ENCODE peak calls at places on chromosomes 13 and 19, in five cellular contexts. One of them, this sample, is unnamed.

GRCh38 chr13:29106651-29107050 is 286.5 kb downstream of the MTUS2 start:
- DNase-seq in lung: no peak
- DNase-seq in stimulated activated CD4-positive, alpha-beta T cell treated with anti-CD3 and anti-CD28 coated beads, Interleukin-15, amount 100 ng/mL, for 48 hours: no peak
- DNase-seq in RCC 7860: no peak
- DNase-seq in frontal cortex: no peak
- DNase-seq in this sample: no peak

GRCh38 chr13:66407159-66407558 is 823.0 kb downstream of the PCDH9 start:
- DNase-seq in RCC 7860: no peak
- DNase-seq in frontal cortex: no peak
- DNase-seq in stimulated activated CD4-positive, alpha-beta T cell treated with anti-CD3 and anti-CD28 coated beads, Interleukin-15, amount 100 ng/mL, for 48 hours: no peak
- DNase-seq in lung: no peak
- DNase-seq in this sample: no peak

GRCh38 chr19:50036905-50037304 is 11.1 kb downstream of the ZNF473 start:
- DNase-seq in stimulated activated CD4-positive, alpha-beta T cell treated with anti-CD3 and anti-CD28 coated beads, Interleukin-15, amount 100 ng/mL, for 48 hours: no peak
- DNase-seq in RCC 7860: no peak
- DNase-seq in lung: no peak
- DNase-seq in frontal cortex: no peak
- DNase-seq in this sample: no peak

GRCh38 chr13:57666554-57666953 is 35.0 kb downstream of the PCDH17 start:
- DNase-seq in frontal cortex: no peak
- DNase-seq in stimulated activated CD4-positive, alpha-beta T cell treated with anti-CD3 and anti-CD28 coated beads, Interleukin-15, amount 100 ng/mL, for 48 hours: no peak
- DNase-seq in lung: no peak
- DNase-seq in RCC 7860: no peak
- DNase-seq in this sample: no peak

GRCh38 chr13:113920606-113921306 is 53.1 kb downstream of the C13orf46 start:
- DNase-seq in RCC 7860: no peak
- DNase-seq in stimulated activated CD4-positive, alpha-beta T cell treated with anti-CD3 and anti-CD28 coated beads, Interleukin-15, amount 100 ng/mL, for 48 hours: no peak
- DNase-seq in lung: no peak
- DNase-seq in frontal cortex: no peak
- DNase-seq in this sample: no peak

GRCh38 chr19:7507884-7508283 is 8.0 kb upstream of the ZNF358 start:
- DNase-seq in frontal cortex: peak
- DNase-seq in stimulated activated CD4-positive, alpha-beta T cell treated with anti-CD3 and anti-CD28 coated beads, Interleukin-15, amount 100 ng/mL, for 48 hours: no peak
- DNase-seq in lung: peak
- DNase-seq in RCC 7860: peak
- DNase-seq in this sample: no peak

GRCh38 chr13:51305558-51305957 is 33.9 kb upstream of the SERPINE3 start:
- DNase-seq in frontal cortex: no peak
- DNase-seq in lung: no peak
- DNase-seq in RCC 7860: no peak
- DNase-seq in stimulated activated CD4-positive, alpha-beta T cell treated with anti-CD3 and anti-CD28 coated beads, Interleukin-15, amount 100 ng/mL, for 48 hours: no peak
- DNase-seq in this sample: no peak

GRCh38 chr19:23263870-23264590 is 13.8 kb upstream of the ZNF724 start:
- DNase-seq in lung: no peak
- DNase-seq in stimulated activated CD4-positive, alpha-beta T cell treated with anti-CD3 and anti-CD28 coated beads, Interleukin-15, amount 100 ng/mL, for 48 hours: no peak
- DNase-seq in RCC 7860: no peak
- DNase-seq in frontal cortex: no peak
- DNase-seq in this sample: no peak

GRCh38 chr19:53132231-53132991 is at the start of gene ZNF415:
- DNase-seq in RCC 7860: peak
- DNase-seq in frontal cortex: peak
- DNase-seq in lung: peak
- DNase-seq in stimulated activated CD4-positive, alpha-beta T cell treated with anti-CD3 and anti-CD28 coated beads, Interleukin-15, amount 100 ng/mL, for 48 hours: peak
- DNase-seq in this sample: no peak

GRCh38 chr13:23755040-23755439 is 134.2 kb downstream of the MIPEP start:
- DNase-seq in lung: no peak
- DNase-seq in stimulated activated CD4-positive, alpha-beta T cell treated with anti-CD3 and anti-CD28 coated beads, Interleukin-15, amount 100 ng/mL, for 48 hours: no peak
- DNase-seq in frontal cortex: no peak
- DNase-seq in RCC 7860: no peak
- DNase-seq in this sample: no peak

GRCh38 chr19:53519431-53519830 is 18.5 kb upstream of the ZNF331 start:
- DNase-seq in frontal cortex: no peak
- DNase-seq in RCC 7860: no peak
- DNase-seq in stimulated activated CD4-positive, alpha-beta T cell treated with anti-CD3 and anti-CD28 coated beads, Interleukin-15, amount 100 ng/mL, for 48 hours: no peak
- DNase-seq in lung: no peak
- DNase-seq in this sample: no peak

GRCh38 chr13:111382877-111383276 is 62.4 kb downstream of the TEX29 start:
- DNase-seq in stimulated activated CD4-positive, alpha-beta T cell treated with anti-CD3 and anti-CD28 coated beads, Interleukin-15, amount 100 ng/mL, for 48 hours: no peak
- DNase-seq in frontal cortex: no peak
- DNase-seq in RCC 7860: no peak
- DNase-seq in lung: no peak
- DNase-seq in this sample: no peak

GRCh38 chr13:81781471-81781870 is 1440.5 kb upstream of the SPRY2 start:
- DNase-seq in lung: no peak
- DNase-seq in frontal cortex: no peak
- DNase-seq in RCC 7860: no peak
- DNase-seq in stimulated activated CD4-positive, alpha-beta T cell treated with anti-CD3 and anti-CD28 coated beads, Interleukin-15, amount 100 ng/mL, for 48 hours: no peak
- DNase-seq in this sample: no peak

GRCh38 chr13:27728271-27728670 is 64.0 kb upstream of the GSX1 start:
- DNase-seq in stimulated activated CD4-positive, alpha-beta T cell treated with anti-CD3 and anti-CD28 coated beads, Interleukin-15, amount 100 ng/mL, for 48 hours: no peak
- DNase-seq in lung: no peak
- DNase-seq in RCC 7860: no peak
- DNase-seq in frontal cortex: peak
- DNase-seq in this sample: no peak

GRCh38 chr13:23915308-23915707 is 18.0 kb upstream of the C1QTNF9B start:
- DNase-seq in stimulated activated CD4-positive, alpha-beta T cell treated with anti-CD3 and anti-CD28 coated beads, Interleukin-15, amount 100 ng/mL, for 48 hours: no peak
- DNase-seq in frontal cortex: no peak
- DNase-seq in lung: no peak
- DNase-seq in RCC 7860: no peak
- DNase-seq in this sample: no peak

GRCh38 chr19:46803555-46803954 is 15.2 kb upstream of the SLC1A5 start:
- DNase-seq in RCC 7860: no peak
- DNase-seq in frontal cortex: no peak
- DNase-seq in stimulated activated CD4-positive, alpha-beta T cell treated with anti-CD3 and anti-CD28 coated beads, Interleukin-15, amount 100 ng/mL, for 48 hours: no peak
- DNase-seq in lung: no peak
- DNase-seq in this sample: no peak

GRCh38 chr19:35379992-35380391 is 9.1 kb downstream of the GPR42 start:
- DNase-seq in frontal cortex: no peak
- DNase-seq in stimulated activated CD4-positive, alpha-beta T cell treated with anti-CD3 and anti-CD28 coated beads, Interleukin-15, amount 100 ng/mL, for 48 hours: no peak
- DNase-seq in RCC 7860: no peak
- DNase-seq in lung: no peak
- DNase-seq in this sample: no peak

GRCh38 chr13:97539651-97540230 is 105.8 kb downstream of the RAP2A start:
- DNase-seq in stimulated activated CD4-positive, alpha-beta T cell treated with anti-CD3 and anti-CD28 coated beads, Interleukin-15, amount 100 ng/mL, for 48 hours: no peak
- DNase-seq in frontal cortex: no peak
- DNase-seq in RCC 7860: no peak
- DNase-seq in lung: no peak
- DNase-seq in this sample: no peak

GRCh38 chr13:111323950-111324651 is 3.7 kb downstream of the TEX29 start:
- DNase-seq in lung: no peak
- DNase-seq in stimulated activated CD4-positive, alpha-beta T cell treated with anti-CD3 and anti-CD28 coated beads, Interleukin-15, amount 100 ng/mL, for 48 hours: no peak
- DNase-seq in frontal cortex: no peak
- DNase-seq in RCC 7860: no peak
- DNase-seq in this sample: no peak

GRCh38 chr19:13718733-13719132 is 45.6 kb upstream of the MRI1 start:
- DNase-seq in lung: no peak
- DNase-seq in stimulated activated CD4-positive, alpha-beta T cell treated with anti-CD3 and anti-CD28 coated beads, Interleukin-15, amount 100 ng/mL, for 48 hours: no peak
- DNase-seq in frontal cortex: peak
- DNase-seq in RCC 7860: peak
- DNase-seq in this sample: no peak

GRCh38 chr19:34155686-34156085 is 16.6 kb upstream of the LSM14A start:
- DNase-seq in frontal cortex: no peak
- DNase-seq in RCC 7860: no peak
- DNase-seq in lung: no peak
- DNase-seq in stimulated activated CD4-positive, alpha-beta T cell treated with anti-CD3 and anti-CD28 coated beads, Interleukin-15, amount 100 ng/mL, for 48 hours: no peak
- DNase-seq in this sample: no peak

GRCh38 chr19:41746593-41747227 is 8.6 kb upstream of the CEACAM6 start:
- DNase-seq in frontal cortex: peak
- DNase-seq in lung: peak
- DNase-seq in stimulated activated CD4-positive, alpha-beta T cell treated with anti-CD3 and anti-CD28 coated beads, Interleukin-15, amount 100 ng/mL, for 48 hours: peak
- DNase-seq in RCC 7860: no peak
- DNase-seq in this sample: no peak

GRCh38 chr13:73803997-73804396 is 330.2 kb downstream of the KLF12 start:
- DNase-seq in frontal cortex: no peak
- DNase-seq in RCC 7860: peak
- DNase-seq in lung: no peak
- DNase-seq in stimulated activated CD4-positive, alpha-beta T cell treated with anti-CD3 and anti-CD28 coated beads, Interleukin-15, amount 100 ng/mL, for 48 hours: no peak
- DNase-seq in this sample: no peak

GRCh38 chr13:27455331-27455855 is 5.0 kb upstream of the MTIF3 start:
- DNase-seq in frontal cortex: no peak
- DNase-seq in RCC 7860: no peak
- DNase-seq in stimulated activated CD4-positive, alpha-beta T cell treated with anti-CD3 and anti-CD28 coated beads, Interleukin-15, amount 100 ng/mL, for 48 hours: no peak
- DNase-seq in lung: no peak
- DNase-seq in this sample: no peak

GRCh38 chr19:30450945-30451344 is 78.8 kb downstream of the ZNF536 start:
- DNase-seq in stimulated activated CD4-positive, alpha-beta T cell treated with anti-CD3 and anti-CD28 coated beads, Interleukin-15, amount 100 ng/mL, for 48 hours: no peak
- DNase-seq in lung: no peak
- DNase-seq in frontal cortex: peak
- DNase-seq in RCC 7860: no peak
- DNase-seq in this sample: no peak

GRCh38 chr19:7505682-7506384 is 10.1 kb upstream of the ZNF358 start:
- DNase-seq in frontal cortex: peak
- DNase-seq in stimulated activated CD4-positive, alpha-beta T cell treated with anti-CD3 and anti-CD28 coated beads, Interleukin-15, amount 100 ng/mL, for 48 hours: no peak
- DNase-seq in RCC 7860: no peak
- DNase-seq in lung: no peak
- DNase-seq in this sample: no peak

GRCh38 chr13:101013245-101013644 is 338.6 kb upstream of the TMTC4 start:
- DNase-seq in frontal cortex: no peak
- DNase-seq in RCC 7860: no peak
- DNase-seq in lung: no peak
- DNase-seq in stimulated activated CD4-positive, alpha-beta T cell treated with anti-CD3 and anti-CD28 coated beads, Interleukin-15, amount 100 ng/mL, for 48 hours: no peak
- DNase-seq in this sample: no peak

GRCh38 chr13:30022256-30022655 is 171.8 kb upstream of the UBL3 start:
- DNase-seq in stimulated activated CD4-positive, alpha-beta T cell treated with anti-CD3 and anti-CD28 coated beads, Interleukin-15, amount 100 ng/mL, for 48 hours: no peak
- DNase-seq in lung: no peak
- DNase-seq in RCC 7860: no peak
- DNase-seq in frontal cortex: no peak
- DNase-seq in this sample: no peak

GRCh38 chr19:996051-996838 is 4.0 kb upstream of the GRIN3B start:
- DNase-seq in RCC 7860: peak
- DNase-seq in stimulated activated CD4-positive, alpha-beta T cell treated with anti-CD3 and anti-CD28 coated beads, Interleukin-15, amount 100 ng/mL, for 48 hours: peak
- DNase-seq in frontal cortex: peak
- DNase-seq in lung: no peak
- DNase-seq in this sample: no peak

GRCh38 chr13:106088094-106088493 is 447.4 kb downstream of the EFNB2 start:
- DNase-seq in RCC 7860: peak
- DNase-seq in frontal cortex: no peak
- DNase-seq in lung: no peak
- DNase-seq in stimulated activated CD4-positive, alpha-beta T cell treated with anti-CD3 and anti-CD28 coated beads, Interleukin-15, amount 100 ng/mL, for 48 hours: no peak
- DNase-seq in this sample: peak

GRCh38 chr19:29173896-29174295 is 39.1 kb downstream of the UQCRFS1 start:
- DNase-seq in stimulated activated CD4-positive, alpha-beta T cell treated with anti-CD3 and anti-CD28 coated beads, Interleukin-15, amount 100 ng/mL, for 48 hours: no peak
- DNase-seq in lung: no peak
- DNase-seq in RCC 7860: no peak
- DNase-seq in frontal cortex: no peak
- DNase-seq in this sample: no peak

GRCh38 chr13:27971236-27971645 is 2.1 kb upstream of the CDX2 start:
- DNase-seq in frontal cortex: no peak
- DNase-seq in RCC 7860: no peak
- DNase-seq in lung: no peak
- DNase-seq in stimulated activated CD4-positive, alpha-beta T cell treated with anti-CD3 and anti-CD28 coated beads, Interleukin-15, amount 100 ng/mL, for 48 hours: no peak
- DNase-seq in this sample: no peak

GRCh38 chr13:110343241-110343865 is 36.3 kb downstream of the COL4A2 start:
- DNase-seq in RCC 7860: no peak
- DNase-seq in frontal cortex: no peak
- DNase-seq in stimulated activated CD4-positive, alpha-beta T cell treated with anti-CD3 and anti-CD28 coated beads, Interleukin-15, amount 100 ng/mL, for 48 hours: no peak
- DNase-seq in lung: no peak
- DNase-seq in this sample: no peak

GRCh38 chr13:44703371-44703770 is 127.2 kb upstream of the TSC22D1 start:
- DNase-seq in frontal cortex: no peak
- DNase-seq in lung: no peak
- DNase-seq in stimulated activated CD4-positive, alpha-beta T cell treated with anti-CD3 and anti-CD28 coated beads, Interleukin-15, amount 100 ng/mL, for 48 hours: no peak
- DNase-seq in RCC 7860: peak
- DNase-seq in this sample: peak

GRCh38 chr13:106349080-106349841 is 186.2 kb downstream of the EFNB2 start:
- DNase-seq in stimulated activated CD4-positive, alpha-beta T cell treated with anti-CD3 and anti-CD28 coated beads, Interleukin-15, amount 100 ng/mL, for 48 hours: no peak
- DNase-seq in lung: peak
- DNase-seq in RCC 7860: peak
- DNase-seq in frontal cortex: peak
- DNase-seq in this sample: peak